ENCODE peak calls at places on chromosomes 5 and 9, in seven cellular contexts. W is iris pigment epithelial cell, Y is GM04504, P is endothelial cell, F is fibroblast of lung, U is pancreas, J is memory B cell. X is an unnamed sample.

GRCh38 chr5:218457-219289 is 553 bp downstream of the SDHA start:
- DNase-seq in F (peak; percentile 36), P (peak; percentile 41), J (peak; percentile 9), Y (no peak), W (peak; percentile 48), U (peak; percentile 55), X (peak; percentile 14)

GRCh38 chr5:149166591-149167100 is 25.4 kb downstream of the ABLIM3 start:
- DNase-seq in Y (no peak), U (no peak), W (no peak), J (no peak), F (no peak), P (no peak), X (no peak)

GRCh38 chr9:96436063-96436455 is 13.9 kb upstream of the HABP4 start:
- DNase-seq in P (no peak), Y (no peak), J (no peak), W (no peak), F (peak; percentile 26), U (no peak), X (peak; percentile 22)

GRCh38 chr9:73167614-73168013 is 15.9 kb downstream of the ANXA1 start:
- DNase-seq in J (no peak), F (no peak), U (no peak), P (no peak), W (no peak), Y (no peak), X (no peak)

GRCh38 chr5:132198571-132198970 is 29.1 kb downstream of the P4HA2 start:
- DNase-seq in Y (no peak), W (no peak), F (no peak), U (no peak), P (no peak), J (no peak), X (no peak)

GRCh38 chr5:178293400-178293799 is 60.8 kb upstream of the PHYKPL start:
- DNase-seq in Y (no peak), U (no peak), J (no peak), P (no peak), F (no peak), W (no peak), X (no peak)

GRCh38 chr5:154603978-154604679 is 126.1 kb upstream of the HAND1 start:
- DNase-seq in U (no peak), F (peak; percentile 45), P (no peak), J (no peak), Y (no peak), W (peak; percentile 18), X (peak; percentile 20)

GRCh38 chr9:134062461-134063087 is 5.3 kb downstream of the BRD3 start:
- DNase-seq in F (no peak), J (no peak), P (no peak), W (no peak), U (no peak), Y (no peak), X (no peak)

GRCh38 chr9:15182003-15182695 is 124.9 kb downstream of the TTC39B start:
- DNase-seq in J (no peak), Y (no peak), F (no peak), P (no peak), W (no peak), U (no peak), X (no peak)

GRCh38 chr5:83253731-83254130 is 176.4 kb downstream of the XRCC4 start:
- DNase-seq in F (peak; percentile 50), W (no peak), P (no peak), J (no peak), U (no peak), Y (no peak), X (peak; percentile 47)

GRCh38 chr5:96924016-96924443 is 11.8 kb upstream of the LNPEP start:
- DNase-seq in P (no peak), Y (no peak), J (no peak), U (no peak), W (no peak), F (no peak), X (no peak)

GRCh38 chr5:151772868-151773561 is 1.3 kb downstream of the G3BP1 start:
- DNase-seq in U (no peak), P (peak; percentile 12), W (peak; percentile 42), J (no peak), F (peak; percentile 53), Y (no peak), X (peak; percentile 37)

GRCh38 chr9:137023157-137023556 is 4.9 kb downstream of the ABCA2 start:
- DNase-seq in W (no peak), Y (no peak), F (no peak), J (no peak), U (no peak), P (no peak), X (no peak)

GRCh38 chr9:21709464-21710058 is 92.9 kb upstream of the MTAP start:
- DNase-seq in P (peak; percentile 73), U (peak; percentile 24), J (peak; percentile 53), W (peak; percentile 56), Y (no peak), F (peak; percentile 43), X (no peak)

GRCh38 chr9:122213589-122214413 is 15.0 kb downstream of the LHX6 start:
- DNase-seq in F (no peak), P (peak; percentile 84), U (peak; percentile 30), Y (no peak), W (no peak), J (peak; percentile 20), X (no peak)

GRCh38 chr5:56651893-56652292 is 163.5 kb upstream of the MAP3K1 start:
- DNase-seq in J (no peak), W (no peak), F (no peak), Y (no peak), U (no peak), P (no peak), X (no peak)

X was measured in astrocyte.